ENCODE peak calls at places on chromosomes 13 and 19, in eight cellular contexts. E, F, W, T, Y, L, H and X are unnamed samples. For H3K36me3, the result is how much of the 10 kb centered on the place peaks cover.

GRCh38 chr19:44202470-44202869 is 9.9 kb upstream of the ZNF227 start:
- DNase-seq in E (no peak), F (no peak), W (peak), T (no peak), Y (peak), L (no peak), H (no peak), X (no peak)

GRCh38 chr13:98965325-98965724 is 12.5 kb downstream of the DOCK9 start:
- DNase-seq in E (no peak), F (no peak), W (no peak), T (no peak), Y (no peak), L (no peak), H (no peak), X (no peak)

GRCh38 chr19:35223856-35224505 is 4.6 kb downstream of the FAM187B start:
- DNase-seq in E (no peak), F (no peak), W (peak), T (no peak), Y (peak), L (no peak), H (no peak), X (no peak)

GRCh38 chr13:114131581-114132418 is 623 bp downstream of the RASA3 start:
- DNase-seq in E (peak), F (no peak), W (peak), T (no peak), Y (peak), L (peak), H (peak), X (peak)

GRCh38 chr13:97026759-97027555 is 32.7 kb upstream of the OXGR1 start:
- DNase-seq in E (no peak), F (peak), W (no peak), T (no peak), Y (peak), L (no peak), H (no peak), X (no peak)

GRCh38 chr13:53784331-53784730 is 755.7 kb downstream of the OLFM4 start:
- DNase-seq in E (no peak), F (no peak), W (no peak), T (no peak), Y (no peak), L (no peak), H (no peak), X (no peak)

GRCh38 chr13:34145061-34145460 is 327.1 kb downstream of the RFC3 start:
- DNase-seq in E (no peak), F (no peak), W (no peak), T (no peak), Y (no peak), L (no peak), H (no peak), X (no peak)

GRCh38 chr13:27174766-27175455 is 3.3 kb upstream of the USP12 start:
- DNase-seq in E (no peak), F (no peak), W (no peak), T (no peak), Y (peak), L (no peak), H (no peak), X (peak)

GRCh38 chr13:92967923-92968322 is 258.7 kb upstream of the GPC6 start:
- DNase-seq in E (no peak), F (no peak), W (peak), T (no peak), Y (peak), L (no peak), H (no peak), X (peak)

GRCh38 chr19:14146789-14147216 is 10.4 kb upstream of the ASF1B start:
- DNase-seq in E (no peak), F (no peak), W (peak), T (no peak), Y (peak), L (no peak), H (no peak), X (peak)

GRCh38 chr13:63124863-63125262 is 1709.2 kb upstream of the PCDH20 start:
- DNase-seq in E (no peak), F (peak), W (no peak), T (peak), Y (peak), L (no peak), H (no peak), X (peak)

GRCh38 chr13:97141564-97142005 is 80.5 kb upstream of the MBNL2 start:
- DNase-seq in E (no peak), F (peak), W (peak), T (peak), Y (peak), L (no peak), H (peak), X (peak)

GRCh38 chr19:3698386-3698950 is 1.8 kb downstream of the PIP5K1C start:
- DNase-seq in E (no peak), F (no peak), W (no peak), T (no peak), Y (peak), L (no peak), H (no peak), X (no peak)

GRCh38 chr19:46990998-46991676 is 28.5 kb upstream of the NPAS1 start:
- DNase-seq in E (peak), F (peak), W (peak), T (peak), Y (peak), L (peak), H (peak), X (peak)

GRCh38 chr19:13597625-13598024 is 91.3 kb upstream of the CACNA1A start:
- DNase-seq in E (no peak), F (peak), W (peak), T (peak), Y (peak), L (peak), H (peak), X (peak)

GRCh38 chr13:54029226-54029625 is 1000.6 kb downstream of the OLFM4 start:
- DNase-seq in E (no peak), F (no peak), W (peak), T (no peak), Y (no peak), L (no peak), H (no peak), X (peak)

GRCh38 chr13:27919299-27919933 is 384 bp upstream of the PDX1 start:
- DNase-seq in E (no peak), F (no peak), W (no peak), T (peak), Y (no peak), L (no peak), H (no peak), X (no peak)

GRCh38 chr13:30881191-30881651 is 24.9 kb upstream of the MEDAG start:
- DNase-seq in E (peak), F (no peak), W (no peak), T (no peak), Y (peak), L (no peak), H (peak), X (no peak)

GRCh38 chr19:32296694-32297093 is 48.7 kb upstream of the ZNF507 start:
- DNase-seq in E (no peak), F (no peak), W (no peak), T (no peak), Y (no peak), L (no peak), H (no peak), X (no peak)

GRCh38 chr19:19911150-19911549 is 10.4 kb downstream of the ZNF93 start:
- DNase-seq in E (no peak), F (no peak), W (peak), T (no peak), Y (peak), L (no peak), H (no peak), X (no peak)

GRCh38 chr13:24355103-24355502 is 45.7 kb downstream of the C1QTNF9 start:
- DNase-seq in E (no peak), F (no peak), W (no peak), T (no peak), Y (no peak), L (no peak), H (no peak), X (no peak)

GRCh38 chr19:24054044-24054935 is 32.7 kb upstream of the ZNF254 start:
- DNase-seq in E (no peak), F (no peak), W (peak), T (peak), Y (peak), L (no peak), H (no peak), X (no peak)

GRCh38 chr19:4981681-4981958 is 12.7 kb downstream of the KDM4B start:
- DNase-seq in E (no peak), F (no peak), W (no peak), T (no peak), Y (no peak), L (no peak), H (no peak), X (no peak)

GRCh38 chr13:63435668-63436275 is 2020.1 kb upstream of the PCDH20 start:
- DNase-seq in E (no peak), F (peak), W (peak), T (peak), Y (peak), L (no peak), H (no peak), X (no peak)

GRCh38 chr19:44725684-44726083 is 22.8 kb upstream of the BCL3 start:
- DNase-seq in E (no peak), F (no peak), W (no peak), T (no peak), Y (no peak), L (no peak), H (peak), X (no peak)

GRCh38 chr19:19224852-19225494 is 13.2 kb downstream of the NCAN start:
- DNase-seq in E (peak), F (peak), W (peak), T (peak), Y (peak), L (no peak), H (peak), X (peak)

GRCh38 chr13:49625392-49626137 is 2.7 kb upstream of the ARL11 start:
- DNase-seq in E (peak), F (no peak), W (no peak), T (no peak), Y (no peak), L (no peak), H (peak), X (no peak)

GRCh38 chr19:23415561-23416191 is 20.4 kb upstream of the ZNF91 start:
- DNase-seq in E (peak), F (no peak), W (peak), T (no peak), Y (peak), L (no peak), H (peak), X (no peak)

GRCh38 chr19:42313096-42313839 is at the start of gene TMEM145:
- DNase-seq in E (peak), F (peak), W (peak), T (no peak), Y (peak), L (peak), H (no peak), X (peak)

GRCh38 chr19:30669329-30670010 is 297.3 kb downstream of the ZNF536 start:
- DNase-seq in E (peak), F (peak), W (peak), T (no peak), Y (peak), L (peak), H (peak), X (peak)

GRCh38 chr19:17757125-17757524 is 5.8 kb downstream of the FCHO1 start:
- DNase-seq in E (no peak), F (peak), W (peak), T (no peak), Y (peak), L (no peak), H (peak), X (peak)

GRCh38 chr19:35332817-35333216 is 3.8 kb downstream of the CD22 start:
- DNase-seq in E (no peak), F (no peak), W (no peak), T (no peak), Y (no peak), L (no peak), H (no peak), X (no peak)

GRCh38 chr13:111418101-111418500 is 97.7 kb downstream of the TEX29 start:
- DNase-seq in E (no peak), F (no peak), W (no peak), T (no peak), Y (no peak), L (no peak), H (no peak), X (no peak)

GRCh38 chr13:98524391-98524790 is 52.5 kb downstream of the STK24 start:
- DNase-seq in E (no peak), F (no peak), W (no peak), T (no peak), Y (no peak), L (no peak), H (no peak), X (no peak)

GRCh38 chr13:91247768-91248167 is 99.7 kb upstream of the MIR17HG start:
- DNase-seq in E (no peak), F (peak), W (no peak), T (no peak), Y (peak), L (no peak), H (no peak), X (peak)

GRCh38 chr19:48524728-48525127 is 13.1 kb upstream of the LMTK3 start:
- DNase-seq in E (no peak), F (no peak), W (no peak), T (no peak), Y (no peak), L (no peak), H (no peak), X (no peak)

GRCh38 chr13:107865643-107866006 is 349.7 kb downstream of the LIG4 start:
- DNase-seq in E (no peak), F (no peak), W (no peak), T (no peak), Y (peak), L (no peak), H (no peak), X (no peak)

GRCh38 chr13:113070855-113071254 is 34.7 kb upstream of the F7 start:
- DNase-seq in E (no peak), F (no peak), W (no peak), T (no peak), Y (no peak), L (no peak), H (no peak), X (no peak)
- H3K36me3 ChIP-seq in E (under half), F (under half), W (under half), T (under half), Y (under half), L (under half), H (under half), X (under half)

GRCh38 chr19:49662011-49662410 is 3.6 kb downstream of the IRF3 start:
- DNase-seq in E (no peak), F (no peak), W (no peak), T (no peak), Y (no peak), L (no peak), H (no peak), X (no peak)
- H3K36me3 ChIP-seq in E (under half), F (under half), W (under half), T (under half), Y (under half), L (half or more), H (half or more), X (half or more)

GRCh38 chr19:2248136-2249009 is 750 bp upstream of the AMH start:
- DNase-seq in E (no peak), F (no peak), W (no peak), T (no peak), Y (no peak), L (no peak), H (no peak), X (no peak)
- H3K36me3 ChIP-seq in E (under half), F (under half), W (under half), T (under half), Y (under half), L (half or more), H (under half), X (under half)

GRCh38 chr19:37227996-37228395 is 10.0 kb downstream of the ZNF383 start:
- DNase-seq in E (no peak), F (no peak), W (no peak), T (no peak), Y (peak), L (peak), H (no peak), X (peak)
- H3K36me3 ChIP-seq in E (under half), F (under half), W (under half), T (under half), Y (half or more), L (half or more), H (half or more), X (under half)

DNA sequence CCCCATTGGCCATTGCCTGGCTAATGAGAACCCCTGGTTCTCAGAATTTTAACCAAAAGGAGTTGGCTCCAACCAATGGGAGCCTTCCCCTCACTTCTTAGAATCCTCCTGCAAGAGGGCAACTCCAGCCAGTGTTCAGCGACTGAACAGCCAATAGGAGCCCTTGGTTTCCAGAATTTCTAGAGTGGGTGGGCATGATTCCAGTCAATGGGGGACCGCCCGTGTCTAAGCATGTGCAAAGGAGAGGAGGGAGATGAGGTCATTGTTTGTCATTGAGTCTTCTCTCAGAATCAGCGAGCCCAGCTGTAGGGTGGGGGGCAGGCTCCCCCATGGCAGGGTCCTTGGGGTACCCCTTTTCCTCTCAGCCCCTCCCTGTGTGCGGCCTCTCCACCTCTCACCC is 9.5 kb upstream of the SWSAP1 start:
- DNase-seq in E (no peak), F (no peak), W (no peak), T (no peak), Y (no peak), L (no peak), H (no peak), X (no peak)
- H3K36me3 ChIP-seq in E (under half), F (under half), W (under half), T (under half), Y (under half), L (under half), H (under half), X (under half)